ENCODE peak calls at places on chromosome 6, in seven cellular contexts. M, W, U, A, R, D and K are unnamed samples.

GRCh38 chr6:42140051-42140450 is 2.4 kb downstream of the C6orf132 start:
- DNase-seq in M (no peak), W (no peak), U (no peak), A (no peak), R (peak), D (no peak), K (peak)

GRCh38 chr6:104477569-104477968 is 382.1 kb downstream of the HACE1 start:
- DNase-seq in M (no peak), W (no peak), U (no peak), A (no peak), R (no peak), D (no peak), K (no peak)

GRCh38 chr6:43391448-43392031 is 22.1 kb upstream of the ZNF318 start:
- DNase-seq in M (peak), W (peak), U (no peak), A (no peak), R (no peak), D (no peak), K (no peak)

GRCh38 chr6:137028912-137029311 is 15.9 kb downstream of the IL20RA start:
- DNase-seq in M (no peak), W (no peak), U (no peak), A (no peak), R (no peak), D (no peak), K (no peak)

GRCh38 chr6:50128420-50129005 is 78.8 kb upstream of the DEFB112 start:
- DNase-seq in M (no peak), W (no peak), U (no peak), A (no peak), R (no peak), D (peak), K (no peak)

GRCh38 chr6:162706236-162706635 is 21.3 kb downstream of the PRKN start:
- DNase-seq in M (no peak), W (no peak), U (no peak), A (no peak), R (peak), D (no peak), K (peak)

GRCh38 chr6:40395066-40395697 is 192.0 kb downstream of the LRFN2 start:
- DNase-seq in M (no peak), W (no peak), U (no peak), A (no peak), R (no peak), D (no peak), K (peak)

GRCh38 chr6:152981989-152982767 is 663 bp downstream of the FBXO5 start:
- DNase-seq in M (no peak), W (no peak), U (peak), A (no peak), R (peak), D (no peak), K (no peak)

GRCh38 chr6:136751991-136752390 is 40.3 kb downstream of the MAP3K5 start:
- DNase-seq in M (no peak), W (no peak), U (no peak), A (no peak), R (no peak), D (no peak), K (no peak)

GRCh38 chr6:53795702-53796450 is 1.1 kb downstream of the LRRC1 start:
- DNase-seq in M (peak), W (no peak), U (peak), A (peak), R (peak), D (no peak), K (peak)

GRCh38 chr6:159125977-159126376 is 43.2 kb upstream of the FNDC1 start:
- DNase-seq in M (no peak), W (no peak), U (no peak), A (peak), R (no peak), D (no peak), K (no peak)

GRCh38 chr6:26327450-26328264 is 37.3 kb upstream of the BTN3A2 start:
- DNase-seq in M (peak), W (peak), U (no peak), A (no peak), R (no peak), D (peak), K (no peak)

GRCh38 chr6:52074155-52074554 is 13.3 kb downstream of the PKHD1 start:
- DNase-seq in M (no peak), W (no peak), U (no peak), A (no peak), R (no peak), D (no peak), K (no peak)

GRCh38 chr6:25125736-25126135 is 153.4 kb upstream of the CARMIL1 start:
- DNase-seq in M (no peak), W (no peak), U (no peak), A (no peak), R (no peak), D (no peak), K (no peak)

GRCh38 chr6:106555767-106556166 is 73.5 kb downstream of the RTN4IP1 start:
- DNase-seq in M (no peak), W (no peak), U (no peak), A (no peak), R (no peak), D (no peak), K (no peak)

GRCh38 chr6:165704001-165704748 is 41.1 kb upstream of the PDE10A start:
- DNase-seq in M (no peak), W (no peak), U (no peak), A (no peak), R (no peak), D (no peak), K (no peak)

GRCh38 chr6:54768542-54768941 is 78.0 kb upstream of the FAM83B start:
- DNase-seq in M (no peak), W (no peak), U (no peak), A (no peak), R (no peak), D (no peak), K (no peak)

GRCh38 chr6:53302678-53303360 is 45.9 kb downstream of the ELOVL5 start:
- DNase-seq in M (no peak), W (no peak), U (no peak), A (no peak), R (no peak), D (no peak), K (no peak)